ENCODE peak calls at places on chromosomes 13 and 19, in four cellular contexts. U is NCI-H1092 treated with DMSO at 0.1 percent for 48 hours, H is lung, A is HT1080. R is an unnamed sample.

GRCh38 chr19:2613507-2614295 is 88.8 kb downstream of the GNG7 start:
- DNase-seq in U (no peak), H (no peak), A (no peak), R (no peak)

GRCh38 chr13:80830431-80830830 is 489.5 kb upstream of the SPRY2 start:
- DNase-seq in U (no peak), H (no peak), A (no peak), R (no peak)

GRCh38 chr19:5394907-5395505 is 54.4 kb upstream of the PTPRS start:
- DNase-seq in U (no peak), H (no peak), A (no peak), R (no peak)

GRCh38 chr19:29560313-29561075 is 34.7 kb downstream of the VSTM2B start:
- DNase-seq in U (no peak), H (no peak), A (no peak), R (no peak)

GRCh38 chr13:24365191-24365590 is 55.8 kb downstream of the C1QTNF9 start:
- DNase-seq in U (no peak), H (no peak), A (no peak), R (no peak)

GRCh38 chr19:7492142-7493055 is 3.6 kb upstream of the PEX11G start:
- DNase-seq in U (no peak), H (peak; percentile 41), A (peak; percentile 58), R (peak; percentile 93)

GRCh38 chr13:48643159-48643558 is 10.6 kb upstream of the CYSLTR2 start:
- DNase-seq in U (no peak), H (no peak), A (no peak), R (no peak)

GRCh38 chr13:92346046-92346445 is 880.6 kb upstream of the GPC6 start:
- DNase-seq in U (peak; percentile 23), H (no peak), A (peak; percentile 8), R (no peak)

GRCh38 chr19:45507864-45508680 is 793 bp downstream of the VASP start:
- DNase-seq in U (no peak), H (no peak), A (peak; percentile 40), R (no peak)

GRCh38 chr19:22326219-22326618 is 40.0 kb downstream of the ZNF729 start:
- DNase-seq in U (no peak), H (no peak), A (no peak), R (no peak)

GRCh38 chr19:35789195-35789977 is 14.0 kb downstream of the ARHGAP33 start:
- DNase-seq in U (no peak), H (no peak), A (no peak), R (no peak)

GRCh38 chr19:28960586-28960985 is 252.4 kb downstream of the UQCRFS1 start:
- DNase-seq in U (no peak), H (no peak), A (no peak), R (no peak)

GRCh38 chr19:17703823-17704463 is 15.3 kb upstream of the MAP1S start:
- DNase-seq in U (peak; percentile 16), H (no peak), A (peak; percentile 40), R (no peak)

GRCh38 chr13:62663767-62664166 is 1248.1 kb upstream of the PCDH20 start:
- DNase-seq in U (no peak), H (no peak), A (no peak), R (no peak)